ENCODE peak calls at places on chromosome 1, in seven cellular contexts. One of them, this sample, is unnamed.

GRCh38 chr1:1763657-1764621 is 14.3 kb downstream of the NADK start:
- DNase-seq in HepG2: no peak
- DNase-seq in stimulated activated CD4-positive, alpha-beta T cell treated with anti-CD3 and anti-CD28 coated beads, Interleukin-2, amount 100 ng/mL, for 48 hours: no peak
- DNase-seq in H4: peak
- DNase-seq in AG10803: peak
- DNase-seq in fibroblast of pulmonary artery: peak
- DNase-seq in occipital lobe: peak
- DNase-seq in this sample: peak

GRCh38 chr1:227939791-227940771 is 7.7 kb downstream of the WNT9A start:
- DNase-seq in HepG2: no peak
- DNase-seq in stimulated activated CD4-positive, alpha-beta T cell treated with anti-CD3 and anti-CD28 coated beads, Interleukin-2, amount 100 ng/mL, for 48 hours: no peak
- DNase-seq in H4: no peak
- DNase-seq in AG10803: no peak
- DNase-seq in fibroblast of pulmonary artery: no peak
- DNase-seq in occipital lobe: no peak
- DNase-seq in this sample: no peak

GRCh38 chr1:90716552-90717355 is at the start of gene BARHL2:
- DNase-seq in HepG2: no peak
- DNase-seq in stimulated activated CD4-positive, alpha-beta T cell treated with anti-CD3 and anti-CD28 coated beads, Interleukin-2, amount 100 ng/mL, for 48 hours: no peak
- DNase-seq in H4: no peak
- DNase-seq in AG10803: no peak
- DNase-seq in fibroblast of pulmonary artery: no peak
- DNase-seq in occipital lobe: no peak
- DNase-seq in this sample: no peak

GRCh38 chr1:162110910-162111309 is 41.4 kb downstream of the NOS1AP start:
- DNase-seq in HepG2: no peak
- DNase-seq in stimulated activated CD4-positive, alpha-beta T cell treated with anti-CD3 and anti-CD28 coated beads, Interleukin-2, amount 100 ng/mL, for 48 hours: no peak
- DNase-seq in H4: no peak
- DNase-seq in AG10803: no peak
- DNase-seq in fibroblast of pulmonary artery: no peak
- DNase-seq in occipital lobe: no peak
- DNase-seq in this sample: no peak

GRCh38 chr1:44674113-44675000 is at the start of the genes ARMH1 and TMEM53:
- DNase-seq in HepG2: peak
- DNase-seq in stimulated activated CD4-positive, alpha-beta T cell treated with anti-CD3 and anti-CD28 coated beads, Interleukin-2, amount 100 ng/mL, for 48 hours: peak
- DNase-seq in H4: peak
- DNase-seq in AG10803: peak
- DNase-seq in fibroblast of pulmonary artery: peak
- DNase-seq in occipital lobe: peak
- DNase-seq in this sample: peak

GRCh38 chr1:116825735-116826438 is 71.7 kb downstream of the CD2 start:
- DNase-seq in HepG2: no peak
- DNase-seq in stimulated activated CD4-positive, alpha-beta T cell treated with anti-CD3 and anti-CD28 coated beads, Interleukin-2, amount 100 ng/mL, for 48 hours: no peak
- DNase-seq in H4: no peak
- DNase-seq in AG10803: no peak
- DNase-seq in fibroblast of pulmonary artery: no peak
- DNase-seq in occipital lobe: no peak
- DNase-seq in this sample: no peak

GRCh38 chr1:27626031-27626935 is 8.7 kb downstream of the FGR start:
- DNase-seq in HepG2: no peak
- DNase-seq in stimulated activated CD4-positive, alpha-beta T cell treated with anti-CD3 and anti-CD28 coated beads, Interleukin-2, amount 100 ng/mL, for 48 hours: no peak
- DNase-seq in H4: no peak
- DNase-seq in AG10803: no peak
- DNase-seq in fibroblast of pulmonary artery: no peak
- DNase-seq in occipital lobe: no peak
- DNase-seq in this sample: no peak

GRCh38 chr1:222266223-222267215 is 281.4 kb downstream of the HHIPL2 start:
- DNase-seq in HepG2: no peak
- DNase-seq in stimulated activated CD4-positive, alpha-beta T cell treated with anti-CD3 and anti-CD28 coated beads, Interleukin-2, amount 100 ng/mL, for 48 hours: no peak
- DNase-seq in H4: no peak
- DNase-seq in AG10803: no peak
- DNase-seq in fibroblast of pulmonary artery: no peak
- DNase-seq in occipital lobe: no peak
- DNase-seq in this sample: no peak

GRCh38 chr1:224882264-224882663 is 47.2 kb upstream of the DNAH14 start:
- DNase-seq in HepG2: no peak
- DNase-seq in stimulated activated CD4-positive, alpha-beta T cell treated with anti-CD3 and anti-CD28 coated beads, Interleukin-2, amount 100 ng/mL, for 48 hours: no peak
- DNase-seq in H4: no peak
- DNase-seq in AG10803: no peak
- DNase-seq in fibroblast of pulmonary artery: no peak
- DNase-seq in occipital lobe: no peak
- DNase-seq in this sample: no peak

GRCh38 chr1:88074661-88075060 is 609.4 kb upstream of the PKN2 start:
- DNase-seq in HepG2: no peak
- DNase-seq in stimulated activated CD4-positive, alpha-beta T cell treated with anti-CD3 and anti-CD28 coated beads, Interleukin-2, amount 100 ng/mL, for 48 hours: no peak
- DNase-seq in H4: no peak
- DNase-seq in AG10803: no peak
- DNase-seq in fibroblast of pulmonary artery: no peak
- DNase-seq in occipital lobe: no peak
- DNase-seq in this sample: no peak

GRCh38 chr1:10538608-10539355 is 64.0 kb downstream of the PEX14 start:
- DNase-seq in HepG2: no peak
- DNase-seq in stimulated activated CD4-positive, alpha-beta T cell treated with anti-CD3 and anti-CD28 coated beads, Interleukin-2, amount 100 ng/mL, for 48 hours: no peak
- DNase-seq in H4: no peak
- DNase-seq in AG10803: no peak
- DNase-seq in fibroblast of pulmonary artery: peak
- DNase-seq in occipital lobe: no peak
- DNase-seq in this sample: no peak

This sample was measured in body of pancreas.